ENCODE peak calls at places on chromosomes 16 and 17, in six cellular contexts. One of them, this sample, is unnamed.

GRCh38 chr16:87060026-87060986 is 256.9 kb downstream of the C16orf95 start:
- DNase-seq in fibroblast of mammary gland: peak; percentile 45
- DNase-seq in neural crest cell: no peak
- DNase-seq in right lobe of liver: no peak
- DNase-seq in AG09309: no peak
- DNase-seq in progenitor cell of endocrine pancreas: no peak
- DNase-seq in this sample: no peak

GRCh38 chr16:83513006-83513755 is 294.6 kb upstream of the HSBP1 start:
- DNase-seq in fibroblast of mammary gland: peak; percentile 83
- DNase-seq in neural crest cell: no peak
- DNase-seq in right lobe of liver: no peak
- DNase-seq in AG09309: peak; percentile 65
- DNase-seq in progenitor cell of endocrine pancreas: no peak
- DNase-seq in this sample: no peak

GRCh38 chr17:38922538-38923291 is 2.7 kb upstream of the LASP1NB start:
- DNase-seq in fibroblast of mammary gland: peak; percentile 83
- DNase-seq in neural crest cell: no peak
- DNase-seq in right lobe of liver: peak; percentile 42
- DNase-seq in AG09309: peak; percentile 18
- DNase-seq in progenitor cell of endocrine pancreas: no peak
- DNase-seq in this sample: no peak

GRCh38 chr17:67013891-67014290 is 30.5 kb upstream of the CACNG1 start:
- DNase-seq in fibroblast of mammary gland: no peak
- DNase-seq in neural crest cell: no peak
- DNase-seq in right lobe of liver: no peak
- DNase-seq in AG09309: no peak
- DNase-seq in progenitor cell of endocrine pancreas: no peak
- DNase-seq in this sample: no peak

GRCh38 chr16:6482861-6483530 is 849.6 kb upstream of the RBFOX1 start:
- DNase-seq in fibroblast of mammary gland: no peak
- DNase-seq in neural crest cell: no peak
- DNase-seq in right lobe of liver: no peak
- DNase-seq in AG09309: no peak
- DNase-seq in progenitor cell of endocrine pancreas: no peak
- DNase-seq in this sample: peak; percentile 23

GRCh38 chr17:1532836-1533602 is 16.6 kb upstream of the INPP5K start:
- DNase-seq in fibroblast of mammary gland: no peak
- DNase-seq in neural crest cell: peak; percentile 12
- DNase-seq in right lobe of liver: no peak
- DNase-seq in AG09309: no peak
- DNase-seq in progenitor cell of endocrine pancreas: no peak
- DNase-seq in this sample: peak; percentile 53

GRCh38 chr16:54867302-54867832 is 63.3 kb upstream of the IRX5 start:
- DNase-seq in fibroblast of mammary gland: peak; percentile 10
- DNase-seq in neural crest cell: no peak
- DNase-seq in right lobe of liver: no peak
- DNase-seq in AG09309: no peak
- DNase-seq in progenitor cell of endocrine pancreas: no peak
- DNase-seq in this sample: no peak

GRCh38 chr16:71645450-71645849 is 19.5 kb downstream of the MARVELD3 start:
- DNase-seq in fibroblast of mammary gland: peak; percentile 55
- DNase-seq in neural crest cell: no peak
- DNase-seq in right lobe of liver: no peak
- DNase-seq in AG09309: no peak
- DNase-seq in progenitor cell of endocrine pancreas: no peak
- DNase-seq in this sample: no peak

GRCh38 chr17:55421179-55421934 is at the start of gene MMD:
- DNase-seq in fibroblast of mammary gland: no peak
- DNase-seq in neural crest cell: no peak
- DNase-seq in right lobe of liver: peak; percentile 65
- DNase-seq in AG09309: no peak
- DNase-seq in progenitor cell of endocrine pancreas: no peak
- DNase-seq in this sample: peak; percentile 40

GRCh38 chr17:80931421-80932265 is 60.0 kb upstream of the CHMP6 start:
- DNase-seq in fibroblast of mammary gland: peak; percentile 66
- DNase-seq in neural crest cell: no peak
- DNase-seq in right lobe of liver: no peak
- DNase-seq in AG09309: peak; percentile 54
- DNase-seq in progenitor cell of endocrine pancreas: no peak
- DNase-seq in this sample: no peak

GRCh38 chr17:65754641-65755040 is 193.2 kb upstream of the AXIN2 start:
- DNase-seq in fibroblast of mammary gland: no peak
- DNase-seq in neural crest cell: no peak
- DNase-seq in right lobe of liver: no peak
- DNase-seq in AG09309: no peak
- DNase-seq in progenitor cell of endocrine pancreas: no peak
- DNase-seq in this sample: no peak
- TF ChIP-seq CTCF in fibroblast of mammary gland: no peak
- TF ChIP-seq CTCF in neural crest cell: no peak
- TF ChIP-seq CTCF in right lobe of liver: no peak
- TF ChIP-seq CTCF in AG09309: no peak
- TF ChIP-seq CTCF in progenitor cell of endocrine pancreas: no peak
- TF ChIP-seq CTCF in this sample: no peak

DNA sequence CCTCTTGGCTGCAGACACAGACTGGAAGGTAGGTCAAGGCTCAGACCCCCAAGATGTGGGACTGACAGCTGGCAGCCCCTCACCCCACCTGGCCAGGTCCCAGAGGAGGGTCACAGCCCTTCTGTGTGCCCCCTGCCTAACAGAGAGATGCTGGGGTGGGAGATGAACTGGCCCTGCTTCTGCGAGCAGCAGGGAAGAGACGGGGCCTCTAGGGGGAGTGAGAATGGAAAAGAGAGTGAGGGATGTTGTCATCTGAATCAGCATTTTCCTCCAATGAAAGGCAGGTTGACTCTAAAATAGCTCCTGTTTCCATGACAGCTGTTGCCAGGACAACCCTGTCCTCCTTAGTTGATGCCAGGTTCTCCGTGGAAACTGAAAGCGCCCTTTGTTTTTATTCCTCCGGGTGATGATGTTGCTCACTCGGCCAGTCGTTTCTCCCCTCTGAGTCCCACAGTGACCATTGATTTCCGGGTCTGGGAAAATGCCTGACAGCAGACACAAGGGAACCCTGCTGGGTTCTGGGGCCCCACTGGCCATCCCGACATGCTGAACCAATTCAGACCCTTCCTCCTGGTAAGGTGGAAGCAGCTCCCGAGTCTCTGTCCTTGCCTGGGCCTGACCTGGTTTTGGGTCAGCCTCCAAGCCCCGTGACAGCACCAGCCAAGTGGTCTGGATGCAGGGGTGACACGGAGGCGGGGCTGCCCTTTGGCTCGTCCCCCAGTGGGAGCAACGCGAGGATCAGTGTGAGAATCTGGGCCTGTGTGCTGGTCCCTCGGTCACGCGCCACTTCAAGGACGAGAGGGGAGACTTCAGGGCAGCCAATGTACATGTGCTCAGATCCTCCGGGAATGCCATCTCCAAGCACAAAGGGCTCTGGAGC is 4.7 kb upstream of the NDRG4 start:
- DNase-seq in fibroblast of mammary gland: peak; percentile 96
- DNase-seq in neural crest cell: peak; percentile 91
- DNase-seq in right lobe of liver: peak; percentile 75
- DNase-seq in AG09309: peak; percentile 83
- DNase-seq in progenitor cell of endocrine pancreas: no peak
- DNase-seq in this sample: peak; percentile 87
- TF ChIP-seq CTCF in fibroblast of mammary gland: peak; percentile 71
- TF ChIP-seq CTCF in neural crest cell: peak; percentile 64
- TF ChIP-seq CTCF in right lobe of liver: peak; percentile 49
- TF ChIP-seq CTCF in AG09309: peak; percentile 71
- TF ChIP-seq CTCF in progenitor cell of endocrine pancreas: peak; percentile 46
- TF ChIP-seq CTCF in this sample: peak; percentile 41

GRCh38 chr16:28867241-28867640 is 3.6 kb downstream of the SH2B1 start:
- DNase-seq in fibroblast of mammary gland: no peak
- DNase-seq in neural crest cell: no peak
- DNase-seq in right lobe of liver: no peak
- DNase-seq in AG09309: no peak
- DNase-seq in progenitor cell of endocrine pancreas: no peak
- DNase-seq in this sample: no peak
- TF ChIP-seq CTCF in fibroblast of mammary gland: no peak
- TF ChIP-seq CTCF in neural crest cell: no peak
- TF ChIP-seq CTCF in right lobe of liver: no peak
- TF ChIP-seq CTCF in AG09309: no peak
- TF ChIP-seq CTCF in progenitor cell of endocrine pancreas: no peak
- TF ChIP-seq CTCF in this sample: no peak

GRCh38 chr16:2854700-2855309 is 3.2 kb downstream of the PRSS22 start:
- DNase-seq in fibroblast of mammary gland: peak; percentile 30
- DNase-seq in neural crest cell: peak; percentile 26
- DNase-seq in right lobe of liver: no peak
- DNase-seq in AG09309: no peak
- DNase-seq in progenitor cell of endocrine pancreas: no peak
- DNase-seq in this sample: no peak
- TF ChIP-seq CTCF in fibroblast of mammary gland: peak; percentile 68
- TF ChIP-seq CTCF in neural crest cell: peak; percentile 68
- TF ChIP-seq CTCF in right lobe of liver: peak; percentile 16
- TF ChIP-seq CTCF in AG09309: peak; percentile 42
- TF ChIP-seq CTCF in progenitor cell of endocrine pancreas: peak; percentile 59
- TF ChIP-seq CTCF in this sample: peak; percentile 85

DNA sequence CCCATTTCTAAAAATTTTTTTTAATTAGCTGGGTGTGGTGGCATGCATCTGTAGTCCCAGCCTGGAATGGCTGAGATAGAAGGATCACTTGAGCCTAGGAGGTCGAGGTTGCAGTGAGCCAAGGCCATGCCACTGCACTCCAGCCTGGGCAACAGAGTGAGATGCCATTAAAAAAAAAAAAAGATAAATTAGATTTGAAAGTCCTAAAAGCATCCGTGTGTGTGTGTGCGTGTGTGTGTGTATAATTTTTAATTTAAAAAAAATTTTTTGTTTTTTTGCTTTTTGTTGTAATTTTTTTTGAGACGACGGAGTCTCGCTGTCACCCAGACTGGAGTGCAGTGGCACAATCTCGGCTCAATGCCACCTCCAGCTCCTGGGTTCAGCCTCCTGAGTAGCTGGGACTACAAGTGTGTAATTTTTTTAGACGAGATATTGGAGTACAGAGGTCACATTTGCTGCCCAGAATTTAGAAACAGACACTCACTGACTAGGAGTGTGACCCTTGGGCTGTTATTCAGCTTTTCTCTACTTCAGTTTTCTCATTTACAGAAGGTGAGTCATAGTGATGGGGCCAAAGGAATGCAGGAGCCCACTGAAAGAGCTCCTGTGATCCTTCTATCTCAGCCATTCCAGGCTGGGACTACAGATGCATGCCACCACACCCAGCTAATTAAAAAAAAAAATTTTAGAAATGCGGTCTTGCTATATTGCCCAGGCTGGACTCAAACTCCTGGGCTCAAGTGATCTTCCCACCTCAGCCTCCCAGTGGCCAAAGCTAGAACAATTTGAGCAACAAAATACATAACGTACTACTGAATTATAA is 25.5 kb upstream of the TBX4 start:
- DNase-seq in fibroblast of mammary gland: peak; percentile 72
- DNase-seq in neural crest cell: no peak
- DNase-seq in right lobe of liver: no peak
- DNase-seq in AG09309: no peak
- DNase-seq in progenitor cell of endocrine pancreas: no peak
- DNase-seq in this sample: no peak
- TF ChIP-seq CTCF in fibroblast of mammary gland: no peak
- TF ChIP-seq CTCF in neural crest cell: no peak
- TF ChIP-seq CTCF in right lobe of liver: no peak
- TF ChIP-seq CTCF in AG09309: no peak
- TF ChIP-seq CTCF in progenitor cell of endocrine pancreas: peak; percentile 9
- TF ChIP-seq CTCF in this sample: no peak

GRCh38 chr17:73248532-73248931 is 13.1 kb downstream of the CPSF4L start:
- DNase-seq in fibroblast of mammary gland: no peak
- DNase-seq in neural crest cell: no peak
- DNase-seq in right lobe of liver: no peak
- DNase-seq in AG09309: no peak
- DNase-seq in progenitor cell of endocrine pancreas: no peak
- DNase-seq in this sample: no peak

GRCh38 chr17:73251871-73252270 is 9.8 kb downstream of the CPSF4L start:
- DNase-seq in fibroblast of mammary gland: no peak
- DNase-seq in neural crest cell: no peak
- DNase-seq in right lobe of liver: no peak
- DNase-seq in AG09309: no peak
- DNase-seq in progenitor cell of endocrine pancreas: no peak
- DNase-seq in this sample: no peak

GRCh38 chr17:73250851-73251640 is 10.6 kb downstream of the CPSF4L start:
- DNase-seq in fibroblast of mammary gland: no peak
- DNase-seq in neural crest cell: no peak
- DNase-seq in right lobe of liver: no peak
- DNase-seq in AG09309: no peak
- DNase-seq in progenitor cell of endocrine pancreas: no peak
- DNase-seq in this sample: no peak

GRCh38 chr17:73249700-73250099 is 12.0 kb downstream of the CPSF4L start:
- DNase-seq in fibroblast of mammary gland: no peak
- DNase-seq in neural crest cell: no peak
- DNase-seq in right lobe of liver: no peak
- DNase-seq in AG09309: no peak
- DNase-seq in progenitor cell of endocrine pancreas: no peak
- DNase-seq in this sample: no peak

DNA sequence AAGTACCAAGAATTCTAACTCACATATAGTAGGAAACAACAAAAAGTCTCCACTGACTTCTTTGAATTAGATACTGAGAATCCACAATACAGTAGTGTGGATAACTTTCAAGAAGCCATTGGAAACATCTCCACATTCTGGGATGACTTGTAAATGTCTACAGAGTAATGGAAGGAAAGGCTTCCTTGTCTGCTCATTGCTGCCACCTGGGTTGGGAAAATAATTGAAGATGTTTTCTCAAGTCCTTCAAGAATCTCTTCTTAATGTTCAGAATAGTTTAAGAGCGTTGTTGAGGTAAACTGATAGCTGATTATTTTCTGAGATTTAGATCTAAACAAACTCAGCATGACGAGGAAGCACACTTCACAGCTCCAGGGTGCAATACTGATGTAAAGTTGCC is 14.0 kb downstream of the CPSF4L start:
- DNase-seq in fibroblast of mammary gland: peak; percentile 24
- DNase-seq in neural crest cell: no peak
- DNase-seq in right lobe of liver: no peak
- DNase-seq in AG09309: no peak
- DNase-seq in progenitor cell of endocrine pancreas: no peak
- DNase-seq in this sample: no peak
- TF ChIP-seq CTCF in fibroblast of mammary gland: peak; percentile 25
- TF ChIP-seq CTCF in neural crest cell: no peak
- TF ChIP-seq CTCF in right lobe of liver: peak; percentile 14
- TF ChIP-seq CTCF in AG09309: peak; percentile 34
- TF ChIP-seq CTCF in progenitor cell of endocrine pancreas: no peak
- TF ChIP-seq CTCF in this sample: no peak

DNA sequence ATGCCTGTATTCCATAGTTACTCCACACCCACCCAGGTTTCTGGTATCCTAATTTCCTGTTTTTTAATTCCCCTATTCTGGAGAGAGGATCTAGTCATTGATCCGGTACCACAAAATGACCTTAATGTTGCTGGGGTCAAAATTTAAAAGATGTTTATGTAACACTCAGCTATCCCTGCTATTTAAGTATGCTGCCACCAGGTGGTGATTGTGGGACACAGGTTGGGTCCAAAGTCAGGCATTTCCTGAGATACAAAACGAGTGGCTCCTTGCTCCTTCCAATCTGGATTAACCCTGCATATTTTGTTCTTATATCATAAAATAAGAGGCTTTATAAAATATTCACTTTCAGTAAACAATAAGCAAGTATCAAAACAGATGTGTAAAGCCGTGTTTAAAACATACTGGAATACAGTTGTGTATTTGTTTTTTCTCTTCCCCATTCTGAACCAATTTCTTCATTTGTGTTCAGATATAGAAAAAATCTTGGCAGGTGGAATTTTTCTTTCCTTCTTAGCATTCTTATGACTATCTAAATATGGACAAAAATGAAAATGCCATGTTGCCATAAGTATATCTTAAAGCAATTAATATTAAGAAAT is 16.3 kb downstream of the HS3ST4 start:
- DNase-seq in fibroblast of mammary gland: peak; percentile 14
- DNase-seq in neural crest cell: no peak
- DNase-seq in right lobe of liver: no peak
- DNase-seq in AG09309: no peak
- DNase-seq in progenitor cell of endocrine pancreas: no peak
- DNase-seq in this sample: peak; percentile 26
- TF ChIP-seq CTCF in fibroblast of mammary gland: peak; percentile 34
- TF ChIP-seq CTCF in neural crest cell: peak; percentile 69
- TF ChIP-seq CTCF in right lobe of liver: peak; percentile 58
- TF ChIP-seq CTCF in AG09309: peak; percentile 22
- TF ChIP-seq CTCF in progenitor cell of endocrine pancreas: peak; percentile 70
- TF ChIP-seq CTCF in this sample: peak; percentile 59

This sample was measured in glutamatergic neuron.